ENCODE peak calls at places on chromosome 20, in nine cellular contexts. T is body of pancreas, C is uterus, B is kidney, P is heart right ventricle, L is AG04450, H is aorta, X is left lung, Q is left ventricle myocardium inferior. J is an unnamed sample.

GRCh38 chr20:24309596-24309995 is 159.8 kb upstream of the SYNDIG1 start:
- DNase-seq in T (no peak), C (no peak), B (no peak), P (no peak), L (no peak), H (no peak), X (no peak), Q (no peak), J (no peak)

GRCh38 chr20:3781153-3781910 is at the start of gene SPEF1:
- DNase-seq in T (peak; percentile 86), C (peak; percentile 74), B (peak; percentile 89), P (peak; percentile 87), L (peak; percentile 71), H (peak; percentile 84), X (peak; percentile 82), Q (peak; percentile 62), J (peak; percentile 75)

GRCh38 chr20:48603819-48604405 is 223.9 kb downstream of the PREX1 start:
- DNase-seq in T (no peak), C (no peak), B (no peak), P (no peak), L (no peak), H (no peak), X (no peak), Q (no peak), J (peak; percentile 29)

GRCh38 chr20:34473262-34473883 is 42.8 kb upstream of the DYNLRB1 start:
- DNase-seq in T (peak; percentile 33), C (peak; percentile 45), B (no peak), P (peak; percentile 40), L (no peak), H (no peak), X (peak; percentile 38), Q (peak; percentile 38), J (peak; percentile 46)

GRCh38 chr20:35240083-35240913 is 13.8 kb downstream of the MMP24 start:
- DNase-seq in T (no peak), C (no peak), B (no peak), P (no peak), L (no peak), H (no peak), X (no peak), Q (no peak), J (no peak)

GRCh38 chr20:44734938-44735337 is 10.7 kb upstream of the KCNK15 start:
- DNase-seq in T (no peak), C (no peak), B (no peak), P (no peak), L (no peak), H (no peak), X (no peak), Q (no peak), J (no peak)

GRCh38 chr20:59771506-59772372 is 161.7 kb downstream of the SYCP2 start:
- DNase-seq in T (peak; percentile 33), C (no peak), B (no peak), P (peak; percentile 32), L (no peak), H (peak; percentile 34), X (no peak), Q (peak; percentile 61), J (no peak)

GRCh38 chr20:19967441-19967840 is 49.7 kb upstream of the NAA20 start:
- DNase-seq in T (no peak), C (no peak), B (no peak), P (no peak), L (no peak), H (no peak), X (no peak), Q (no peak), J (no peak)

GRCh38 chr20:17893480-17893879 is 75.1 kb downstream of the SNX5 start:
- DNase-seq in T (no peak), C (no peak), B (no peak), P (no peak), L (no peak), H (no peak), X (no peak), Q (no peak), J (no peak)

GRCh38 chr20:4112490-4113420 is 97.4 kb upstream of the RNF24 start:
- DNase-seq in T (peak; percentile 80), C (peak; percentile 32), B (no peak), P (peak; percentile 58), L (no peak), H (no peak), X (no peak), Q (peak; percentile 57), J (peak; percentile 53)

GRCh38 chr20:21100590-21101452 is 5.3 kb downstream of the LINC00237 start:
- DNase-seq in T (no peak), C (no peak), B (no peak), P (no peak), L (no peak), H (peak; percentile 65), X (no peak), Q (no peak), J (peak; percentile 20)

GRCh38 chr20:57392512-57393271 is 1.5 kb downstream of the RBM38 start:
- DNase-seq in T (no peak), C (no peak), B (peak; percentile 88), P (peak; percentile 72), L (no peak), H (peak; percentile 82), X (peak; percentile 69), Q (peak; percentile 68), J (peak; percentile 50)

GRCh38 chr20:60961551-60961950 is 290.5 kb upstream of the CDH4 start:
- DNase-seq in T (no peak), C (no peak), B (no peak), P (no peak), L (no peak), H (no peak), X (no peak), Q (no peak), J (no peak)

GRCh38 chr20:47428851-47429336 is 72.4 kb upstream of the ZMYND8 start:
- DNase-seq in T (no peak), C (no peak), B (no peak), P (no peak), L (no peak), H (no peak), X (no peak), Q (no peak), J (peak; percentile 5)

GRCh38 chr20:60652615-60653014 is 599.4 kb upstream of the CDH4 start:
- DNase-seq in T (no peak), C (no peak), B (no peak), P (no peak), L (no peak), H (no peak), X (no peak), Q (no peak), J (no peak)

GRCh38 chr20:63501818-63502670 is 3.2 kb upstream of the EEF1A2 start:
- DNase-seq in T (peak; percentile 58), C (no peak), B (peak; percentile 71), P (peak; percentile 85), L (no peak), H (peak; percentile 77), X (no peak), Q (peak; percentile 81), J (no peak)
- H3K27ac ChIP-seq in T (no peak overlapping the region), C (no peak overlapping the region), B (no peak overlapping the region), P (peak overlapping the region; percentile 94), L (no peak overlapping the region), H (no peak overlapping the region), X (no peak overlapping the region), Q (peak overlapping the region; percentile 94), J (no peak overlapping the region)

DNA sequence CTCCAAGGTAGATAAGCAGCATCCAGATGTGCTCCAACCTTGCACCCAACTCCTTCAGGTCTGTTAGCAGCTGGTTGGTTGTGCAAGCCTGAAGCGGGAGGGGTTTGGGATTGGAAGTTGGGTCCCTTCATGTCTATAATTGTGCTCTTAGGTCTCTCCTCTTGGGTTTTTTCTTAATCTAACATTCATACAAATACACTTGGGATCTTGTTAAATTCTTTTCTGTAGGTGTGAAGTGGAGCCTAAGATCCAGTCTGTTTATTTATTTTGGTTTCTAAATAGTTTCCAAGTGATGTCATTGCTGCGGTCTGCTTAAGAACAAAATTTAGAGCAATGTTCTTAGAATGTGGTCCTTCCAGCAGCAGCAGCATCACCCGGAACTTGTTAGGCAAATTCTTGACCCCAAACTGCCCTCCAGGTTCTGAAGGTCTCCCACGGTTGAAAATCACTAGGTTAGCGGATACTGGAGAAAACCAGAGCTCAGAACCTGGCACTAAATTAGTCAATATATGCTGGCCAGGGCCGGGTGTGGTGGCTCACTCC is 5.3 kb downstream of the UBE2C start:
- DNase-seq in T (no peak), C (no peak), B (no peak), P (no peak), L (peak; percentile 57), H (no peak), X (no peak), Q (no peak), J (no peak)
- H3K27ac ChIP-seq in T (no peak overlapping the region), C (peak overlapping the region; percentile 91), B (no peak overlapping the region), P (no peak overlapping the region), L (no peak overlapping the region), H (peak overlapping the region; percentile 98), X (peak overlapping the region; percentile 70), Q (no peak overlapping the region), J (no peak overlapping the region)

GRCh38 chr20:45813006-45813340 is 529 bp downstream of the UBE2C start:
- DNase-seq in T (no peak), C (no peak), B (no peak), P (no peak), L (no peak), H (no peak), X (no peak), Q (no peak), J (no peak)

GRCh38 chr20:45814314-45814713 is 1.9 kb downstream of the UBE2C start:
- DNase-seq in T (no peak), C (no peak), B (no peak), P (no peak), L (no peak), H (peak; percentile 0), X (no peak), Q (no peak), J (no peak)

GRCh38 chr20:45810191-45810590 is 2.3 kb upstream of the UBE2C start:
- DNase-seq in T (no peak), C (no peak), B (no peak), P (no peak), L (no peak), H (no peak), X (no peak), Q (no peak), J (no peak)

GRCh38 chr20:45812157-45813005 is at the start of gene UBE2C:
- DNase-seq in T (peak; percentile 98), C (peak; percentile 97), B (peak; percentile 98), P (peak; percentile 99), L (peak; percentile 99), H (peak; percentile 98), X (peak; percentile 97), Q (peak; percentile 96), J (peak; percentile 93)

GRCh38 chr20:45813489-45813888 is 1.0 kb downstream of the UBE2C start:
- DNase-seq in T (no peak), C (no peak), B (no peak), P (no peak), L (no peak), H (no peak), X (no peak), Q (no peak), J (no peak)
- H3K27ac ChIP-seq in T (no peak overlapping the region), C (no peak overlapping the region), B (no peak overlapping the region), P (no peak overlapping the region), L (no peak overlapping the region), H (no peak overlapping the region), X (no peak overlapping the region), Q (no peak overlapping the region), J (no peak overlapping the region)

GRCh38 chr20:10510216-10510615 is 75.1 kb downstream of the SLX4IP start:
- DNase-seq in T (no peak), C (no peak), B (no peak), P (no peak), L (no peak), H (no peak), X (no peak), Q (no peak), J (no peak)
- H3K27ac ChIP-seq in T (no peak overlapping the region), C (peak overlapping the region; percentile 89), B (no peak overlapping the region), P (no peak overlapping the region), L (no peak overlapping the region), H (no peak overlapping the region), X (no peak overlapping the region), Q (no peak overlapping the region), J (no peak overlapping the region)

GRCh38 chr20:53736122-53736756 is 142.6 kb upstream of the ZNF217 start:
- DNase-seq in T (no peak), C (no peak), B (no peak), P (no peak), L (no peak), H (no peak), X (no peak), Q (no peak), J (no peak)
- H3K27ac ChIP-seq in T (peak overlapping the region; percentile 91), C (no peak overlapping the region), B (no peak overlapping the region), P (peak overlapping the region; percentile 86), L (no peak overlapping the region), H (no peak overlapping the region), X (no peak overlapping the region), Q (peak overlapping the region; percentile 82), J (peak overlapping the region; percentile 97)